ENCODE peak calls at places on chromosomes 12 and 14, in nine cellular contexts. One of them, this sample, is unnamed.

GRCh38 chr12:83823386-83824045 is 1089.1 kb downstream of the SLC6A15 start:
- DNase-seq in kidney: peak
- DNase-seq in uterus: no peak
- DNase-seq in H1: peak
- DNase-seq in CD8-positive, alpha-beta T cell: no peak
- DNase-seq in IMR-90: no peak
- DNase-seq in lower leg skin: no peak
- DNase-seq in neural progenitor cell: peak
- DNase-seq in colonic mucosa: peak
- DNase-seq in this sample: peak

GRCh38 chr12:64714551-64714968 is 44.6 kb downstream of the GNS start:
- DNase-seq in kidney: no peak
- DNase-seq in uterus: no peak
- DNase-seq in H1: no peak
- DNase-seq in CD8-positive, alpha-beta T cell: no peak
- DNase-seq in IMR-90: no peak
- DNase-seq in lower leg skin: no peak
- DNase-seq in neural progenitor cell: no peak
- DNase-seq in colonic mucosa: no peak
- DNase-seq in this sample: no peak

GRCh38 chr14:32724864-32725550 is 213.7 kb upstream of the NPAS3 start:
- DNase-seq in kidney: peak
- DNase-seq in uterus: no peak
- DNase-seq in H1: no peak
- DNase-seq in CD8-positive, alpha-beta T cell: no peak
- DNase-seq in IMR-90: peak
- DNase-seq in lower leg skin: no peak
- DNase-seq in neural progenitor cell: no peak
- DNase-seq in colonic mucosa: no peak
- DNase-seq in this sample: no peak

GRCh38 chr12:49959570-49960473 is 1.9 kb upstream of the AQP5 start:
- DNase-seq in kidney: peak
- DNase-seq in uterus: no peak
- DNase-seq in H1: peak
- DNase-seq in CD8-positive, alpha-beta T cell: no peak
- DNase-seq in IMR-90: no peak
- DNase-seq in lower leg skin: no peak
- DNase-seq in neural progenitor cell: peak
- DNase-seq in colonic mucosa: no peak
- DNase-seq in this sample: no peak

GRCh38 chr12:55842681-55843429 is at the start of gene MMP19:
- DNase-seq in kidney: no peak
- DNase-seq in uterus: peak
- DNase-seq in H1: no peak
- DNase-seq in CD8-positive, alpha-beta T cell: no peak
- DNase-seq in IMR-90: peak
- DNase-seq in lower leg skin: no peak
- DNase-seq in neural progenitor cell: no peak
- DNase-seq in colonic mucosa: no peak
- DNase-seq in this sample: no peak

GRCh38 chr12:1544991-1545700 is 49.2 kb downstream of the FBXL14 start:
- DNase-seq in kidney: no peak
- DNase-seq in uterus: no peak
- DNase-seq in H1: no peak
- DNase-seq in CD8-positive, alpha-beta T cell: no peak
- DNase-seq in IMR-90: peak
- DNase-seq in lower leg skin: no peak
- DNase-seq in neural progenitor cell: no peak
- DNase-seq in colonic mucosa: no peak
- DNase-seq in this sample: no peak

GRCh38 chr12:32399373-32400113 is at the start of gene FGD4:
- DNase-seq in kidney: peak
- DNase-seq in uterus: peak
- DNase-seq in H1: peak
- DNase-seq in CD8-positive, alpha-beta T cell: no peak
- DNase-seq in IMR-90: peak
- DNase-seq in lower leg skin: peak
- DNase-seq in neural progenitor cell: peak
- DNase-seq in colonic mucosa: peak
- DNase-seq in this sample: peak

GRCh38 chr14:78836777-78837176 is 666.6 kb downstream of the NRXN3 start:
- DNase-seq in kidney: no peak
- DNase-seq in uterus: peak
- DNase-seq in H1: peak
- DNase-seq in CD8-positive, alpha-beta T cell: no peak
- DNase-seq in IMR-90: peak
- DNase-seq in lower leg skin: no peak
- DNase-seq in neural progenitor cell: peak
- DNase-seq in colonic mucosa: peak
- DNase-seq in this sample: peak

GRCh38 chr12:54587315-54587821 is 1.1 kb downstream of the PPP1R1A start:
- DNase-seq in kidney: no peak
- DNase-seq in uterus: no peak
- DNase-seq in H1: no peak
- DNase-seq in CD8-positive, alpha-beta T cell: no peak
- DNase-seq in IMR-90: no peak
- DNase-seq in lower leg skin: no peak
- DNase-seq in neural progenitor cell: no peak
- DNase-seq in colonic mucosa: no peak
- DNase-seq in this sample: no peak

GRCh38 chr12:54588892-54589291 is 433 bp upstream of the PPP1R1A start:
- DNase-seq in kidney: no peak
- DNase-seq in uterus: no peak
- DNase-seq in H1: no peak
- DNase-seq in CD8-positive, alpha-beta T cell: no peak
- DNase-seq in IMR-90: no peak
- DNase-seq in lower leg skin: no peak
- DNase-seq in neural progenitor cell: no peak
- DNase-seq in colonic mucosa: no peak
- DNase-seq in this sample: no peak

GRCh38 chr12:54586620-54587019 is 1.8 kb downstream of the PPP1R1A start:
- DNase-seq in kidney: no peak
- DNase-seq in uterus: no peak
- DNase-seq in H1: no peak
- DNase-seq in CD8-positive, alpha-beta T cell: no peak
- DNase-seq in IMR-90: no peak
- DNase-seq in lower leg skin: no peak
- DNase-seq in neural progenitor cell: no peak
- DNase-seq in colonic mucosa: no peak
- DNase-seq in this sample: no peak

GRCh38 chr12:54589964-54590363 is 1.5 kb upstream of the PPP1R1A start:
- DNase-seq in kidney: no peak
- DNase-seq in uterus: no peak
- DNase-seq in H1: no peak
- DNase-seq in CD8-positive, alpha-beta T cell: no peak
- DNase-seq in IMR-90: no peak
- DNase-seq in lower leg skin: no peak
- DNase-seq in neural progenitor cell: no peak
- DNase-seq in colonic mucosa: no peak
- DNase-seq in this sample: no peak

DNA sequence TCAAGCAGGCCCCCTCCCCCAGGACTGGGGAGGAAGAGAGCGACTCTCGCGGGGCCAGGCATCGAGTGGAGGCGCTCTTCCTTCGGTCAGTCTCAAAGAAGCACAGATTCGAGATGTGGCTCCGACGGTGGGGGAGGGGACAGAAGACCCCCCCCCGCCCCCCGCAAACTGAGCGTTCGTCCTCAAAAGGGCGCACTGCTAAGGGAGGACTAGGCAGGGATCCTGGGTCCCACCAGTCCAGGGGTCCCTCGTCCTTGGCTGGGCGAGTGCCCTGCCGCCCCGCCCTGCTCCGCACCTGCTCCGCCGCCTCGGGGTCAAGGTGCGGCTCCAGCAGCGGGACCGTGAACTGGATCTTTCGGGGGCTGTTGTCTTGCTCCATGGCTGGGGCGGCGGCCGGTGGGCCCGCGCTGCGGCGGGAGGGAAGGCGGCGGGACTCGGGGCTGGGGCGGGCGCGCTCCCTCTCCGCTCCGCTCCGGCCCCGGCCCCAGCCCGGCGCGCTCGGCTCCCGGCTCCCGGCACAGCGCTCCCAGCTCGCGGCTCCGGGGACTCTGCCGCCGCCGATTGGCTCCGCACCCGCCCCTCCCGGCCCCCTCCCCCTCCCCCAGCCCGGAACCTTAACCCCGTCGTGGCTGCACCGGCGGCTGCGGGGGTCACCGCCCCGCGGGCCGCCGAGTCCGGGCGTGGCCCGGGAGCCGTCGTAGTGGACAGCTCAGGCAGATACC is at the start of gene PPP1R1A:
- DNase-seq in kidney: peak
- DNase-seq in uterus: no peak
- DNase-seq in H1: no peak
- DNase-seq in CD8-positive, alpha-beta T cell: no peak
- DNase-seq in IMR-90: no peak
- DNase-seq in lower leg skin: no peak
- DNase-seq in neural progenitor cell: peak
- DNase-seq in colonic mucosa: no peak
- DNase-seq in this sample: no peak
- H3K4me3 ChIP-seq in kidney: peak
- H3K4me3 ChIP-seq in uterus: peak
- H3K4me3 ChIP-seq in H1: peak
- H3K4me3 ChIP-seq in CD8-positive, alpha-beta T cell: no peak
- H3K4me3 ChIP-seq in IMR-90: no peak
- H3K4me3 ChIP-seq in lower leg skin: no peak
- H3K4me3 ChIP-seq in neural progenitor cell: peak
- H3K4me3 ChIP-seq in colonic mucosa: peak
- H3K4me3 ChIP-seq in this sample: peak

DNA sequence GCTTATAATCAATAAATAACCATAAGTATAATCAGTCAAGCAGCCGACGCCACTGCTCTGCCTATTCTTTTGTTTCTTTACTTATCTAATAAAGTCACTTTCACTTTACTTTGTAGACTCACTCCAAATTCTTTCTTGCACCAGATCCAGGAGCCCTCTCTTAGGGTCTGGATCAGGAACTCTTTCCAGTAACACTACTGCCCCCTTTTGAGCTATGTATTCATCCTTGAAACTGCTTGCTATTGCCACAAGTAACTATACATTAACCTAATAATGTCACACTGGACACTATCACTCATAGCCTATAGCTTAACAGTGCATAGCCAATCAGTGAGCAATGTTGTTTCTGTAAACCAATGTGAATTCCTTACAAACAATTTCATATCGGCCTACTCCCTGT is 2.8 kb upstream of the NID2 start:
- DNase-seq in kidney: no peak
- DNase-seq in uterus: no peak
- DNase-seq in H1: no peak
- DNase-seq in CD8-positive, alpha-beta T cell: no peak
- DNase-seq in IMR-90: peak
- DNase-seq in lower leg skin: no peak
- DNase-seq in neural progenitor cell: peak
- DNase-seq in colonic mucosa: no peak
- DNase-seq in this sample: no peak
- TF ChIP-seq CTCF in kidney: no peak
- TF ChIP-seq CTCF in uterus: peak
- TF ChIP-seq CTCF in H1: peak
- TF ChIP-seq CTCF in CD8-positive, alpha-beta T cell: no peak
- TF ChIP-seq CTCF in IMR-90: peak
- TF ChIP-seq CTCF in lower leg skin: no peak
- TF ChIP-seq CTCF in neural progenitor cell: peak
- TF ChIP-seq CTCF in colonic mucosa: no peak
- TF ChIP-seq CTCF in this sample: no peak

GRCh38 chr14:61560323-61560722 is 135.0 kb upstream of the HIF1A start:
- DNase-seq in kidney: no peak
- DNase-seq in uterus: no peak
- DNase-seq in H1: no peak
- DNase-seq in CD8-positive, alpha-beta T cell: no peak
- DNase-seq in IMR-90: peak
- DNase-seq in lower leg skin: no peak
- DNase-seq in neural progenitor cell: no peak
- DNase-seq in colonic mucosa: no peak
- DNase-seq in this sample: no peak
- H3K4me3 ChIP-seq in kidney: peak
- H3K4me3 ChIP-seq in uterus: no peak
- H3K4me3 ChIP-seq in H1: no peak
- H3K4me3 ChIP-seq in CD8-positive, alpha-beta T cell: no peak
- H3K4me3 ChIP-seq in IMR-90: no peak
- H3K4me3 ChIP-seq in lower leg skin: no peak
- H3K4me3 ChIP-seq in neural progenitor cell: no peak
- H3K4me3 ChIP-seq in colonic mucosa: no peak
- H3K4me3 ChIP-seq in this sample: no peak

GRCh38 chr14:96055065-96055752 is 16.0 kb downstream of the C14orf132 start:
- DNase-seq in kidney: no peak
- DNase-seq in uterus: no peak
- DNase-seq in H1: no peak
- DNase-seq in CD8-positive, alpha-beta T cell: no peak
- DNase-seq in IMR-90: peak
- DNase-seq in lower leg skin: no peak
- DNase-seq in neural progenitor cell: no peak
- DNase-seq in colonic mucosa: no peak
- DNase-seq in this sample: no peak

GRCh38 chr14:96055753-96056508 is 16.8 kb downstream of the C14orf132 start:
- DNase-seq in kidney: no peak
- DNase-seq in uterus: no peak
- DNase-seq in H1: no peak
- DNase-seq in CD8-positive, alpha-beta T cell: no peak
- DNase-seq in IMR-90: no peak
- DNase-seq in lower leg skin: no peak
- DNase-seq in neural progenitor cell: no peak
- DNase-seq in colonic mucosa: no peak
- DNase-seq in this sample: no peak

GRCh38 chr14:96058606-96059200 is 19.5 kb downstream of the C14orf132 start:
- DNase-seq in kidney: no peak
- DNase-seq in uterus: no peak
- DNase-seq in H1: no peak
- DNase-seq in CD8-positive, alpha-beta T cell: no peak
- DNase-seq in IMR-90: no peak
- DNase-seq in lower leg skin: no peak
- DNase-seq in neural progenitor cell: no peak
- DNase-seq in colonic mucosa: no peak
- DNase-seq in this sample: no peak

GRCh38 chr14:96057738-96058137 is 18.6 kb downstream of the C14orf132 start:
- DNase-seq in kidney: no peak
- DNase-seq in uterus: no peak
- DNase-seq in H1: no peak
- DNase-seq in CD8-positive, alpha-beta T cell: no peak
- DNase-seq in IMR-90: no peak
- DNase-seq in lower leg skin: no peak
- DNase-seq in neural progenitor cell: no peak
- DNase-seq in colonic mucosa: no peak
- DNase-seq in this sample: no peak

DNA sequence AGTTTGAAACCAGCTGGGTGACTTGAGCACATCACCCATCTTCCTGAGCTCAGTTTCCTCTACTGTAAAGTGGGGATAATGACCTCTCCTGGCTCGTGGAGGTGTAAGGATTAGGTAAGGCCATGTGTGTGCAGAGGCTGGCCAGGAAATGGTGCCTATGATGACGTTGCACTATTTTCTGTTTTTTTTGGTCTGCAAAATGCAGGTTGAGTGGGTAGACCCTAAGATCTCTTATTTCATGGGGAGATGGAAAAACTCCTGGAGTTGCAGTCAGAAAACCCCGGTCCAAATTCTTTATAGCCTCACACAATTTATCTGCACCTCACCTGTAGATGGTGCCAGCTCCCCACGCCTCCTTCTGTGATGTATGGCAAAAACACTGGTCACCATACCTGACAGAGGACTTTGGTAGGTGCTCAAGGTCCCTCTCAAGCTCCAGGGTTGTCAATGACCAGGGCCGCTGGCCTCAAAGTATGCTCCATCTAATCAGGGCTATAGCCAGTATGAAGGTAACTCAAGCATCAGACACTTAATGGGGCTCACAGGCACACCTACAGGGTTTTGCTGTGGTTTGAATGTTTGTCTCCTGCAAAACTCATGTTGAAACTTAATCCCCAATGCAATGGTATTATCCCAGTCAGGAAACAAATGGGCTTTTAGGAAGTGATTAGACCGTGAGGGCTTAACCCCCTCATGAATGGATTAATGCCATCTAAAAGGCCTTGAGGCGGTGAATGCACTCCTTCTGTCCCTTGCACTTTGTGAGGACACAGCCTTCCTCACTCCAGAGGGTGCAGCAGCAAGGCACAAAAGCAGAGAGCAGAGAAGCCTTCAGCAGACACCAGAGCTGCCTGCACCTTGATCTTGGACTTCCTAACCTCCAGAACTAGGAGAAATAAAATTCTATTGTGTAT is 17.6 kb downstream of the C14orf132 start:
- DNase-seq in kidney: no peak
- DNase-seq in uterus: no peak
- DNase-seq in H1: no peak
- DNase-seq in CD8-positive, alpha-beta T cell: no peak
- DNase-seq in IMR-90: no peak
- DNase-seq in lower leg skin: no peak
- DNase-seq in neural progenitor cell: peak
- DNase-seq in colonic mucosa: no peak
- DNase-seq in this sample: no peak
- TF ChIP-seq CTCF in kidney: no peak
- TF ChIP-seq CTCF in uterus: no peak
- TF ChIP-seq CTCF in H1: peak
- TF ChIP-seq CTCF in CD8-positive, alpha-beta T cell: no peak
- TF ChIP-seq CTCF in IMR-90: no peak
- TF ChIP-seq CTCF in lower leg skin: no peak
- TF ChIP-seq CTCF in neural progenitor cell: no peak
- TF ChIP-seq CTCF in colonic mucosa: no peak
- TF ChIP-seq CTCF in this sample: peak

This sample was measured in LNCaP clone FGC.